ENCODE peak calls at places on chromosomes 4 and X, in eight cellular contexts. X is progenitor cell of endocrine pancreas, D is fibroblast of pulmonary artery, Y is endothelial cell of umbilical vein, C is mammary epithelial cell, E is HFFc6, A is heart right ventricle, N is AG09319. R is an unnamed sample.

GRCh38 chrX:118116308-118117068 is at the start of gene KLHL13:
- DNase-seq in X (peak), D (peak), Y (peak), C (peak), E (no peak), A (peak), N (no peak), R (no peak)

GRCh38 chrX:11952176-11952720 is 186.0 kb upstream of the FRMPD4 start:
- DNase-seq in X (no peak), D (peak), Y (no peak), C (no peak), E (no peak), A (peak), N (no peak), R (no peak)

GRCh38 chr4:173264245-173264959 is 69.8 kb downstream of the HMGB2 start:
- DNase-seq in X (no peak), D (peak), Y (peak), C (no peak), E (no peak), A (peak), N (peak), R (peak)

GRCh38 chr4:168790898-168791297 is 219.2 kb downstream of the CBR4 start:
- DNase-seq in X (no peak), D (no peak), Y (no peak), C (no peak), E (no peak), A (no peak), N (no peak), R (no peak)

GRCh38 chrX:71366674-71367256 is 608 bp downstream of the TAF1 start:
- DNase-seq in X (peak), D (peak), Y (peak), C (peak), E (no peak), A (peak), N (no peak), R (no peak)

GRCh38 chr4:177385576-177386320 is 56.5 kb downstream of the AGA start:
- DNase-seq in X (no peak), D (no peak), Y (no peak), C (no peak), E (no peak), A (no peak), N (peak), R (no peak)

GRCh38 chrX:7647826-7648225 is 195.1 kb upstream of the VCX start:
- DNase-seq in X (no peak), D (no peak), Y (no peak), C (no peak), E (no peak), A (no peak), N (no peak), R (no peak)

GRCh38 chr4:163109967-163110366 is 56.7 kb downstream of the NAF1 start:
- DNase-seq in X (no peak), D (no peak), Y (no peak), C (no peak), E (no peak), A (no peak), N (no peak), R (no peak)

GRCh38 chr4:124904723-124905390 is 192.3 kb upstream of the ANKRD50 start:
- DNase-seq in X (no peak), D (no peak), Y (peak), C (no peak), E (no peak), A (no peak), N (no peak), R (no peak)

GRCh38 chr4:180058731-180059215 is 2184.4 kb upstream of the TENM3 start:
- DNase-seq in X (peak), D (peak), Y (no peak), C (peak), E (no peak), A (peak), N (peak), R (no peak)

GRCh38 chrX:150162141-150162540 is 201.0 kb upstream of the MAMLD1 start:
- DNase-seq in X (no peak), D (no peak), Y (no peak), C (peak), E (peak), A (no peak), N (no peak), R (no peak)

DNA sequence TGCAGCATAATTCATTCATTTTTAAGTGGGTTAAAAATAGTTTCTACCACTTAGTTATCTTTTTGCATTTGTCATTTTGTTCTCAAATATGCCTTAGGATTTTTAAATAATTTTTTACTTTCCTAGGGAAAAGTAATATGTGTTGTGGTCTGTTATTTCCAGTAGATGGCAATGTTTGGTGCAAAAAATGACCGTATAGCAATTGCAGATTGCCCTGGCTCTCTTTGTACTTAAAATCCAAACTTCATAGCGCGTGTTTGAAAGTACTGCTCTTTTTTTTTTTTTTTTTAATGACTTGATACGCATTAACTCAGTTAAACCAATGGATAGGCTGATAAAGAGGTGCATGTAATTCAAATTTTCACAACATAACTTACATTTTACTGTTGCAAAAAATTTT is 74.4 kb upstream of the RBMX start:
- DNase-seq in X (no peak), D (peak), Y (peak), C (peak), E (peak), A (no peak), N (peak), R (no peak)
- TF ChIP-seq CTCF in X (peak), D (peak), Y (peak), C (peak), E (peak), A (no peak), N (peak), R (peak)

GRCh38 chrX:115912372-115912897 is 258.1 kb upstream of the AGTR2 start:
- DNase-seq in X (no peak), D (no peak), Y (no peak), C (no peak), E (no peak), A (no peak), N (no peak), R (no peak)
- TF ChIP-seq CTCF in X (peak), D (peak), Y (no peak), C (peak), E (no peak), A (no peak), N (peak), R (no peak)

GRCh38 chr4:40838742-40839141 is 89.0 kb downstream of the NSUN7 start:
- DNase-seq in X (no peak), D (no peak), Y (no peak), C (no peak), E (no peak), A (no peak), N (no peak), R (no peak)
- TF ChIP-seq CTCF in X (peak), D (peak), Y (no peak), C (no peak), E (peak), A (no peak), N (no peak), R (peak)

GRCh38 chrX:48852857-48853256 is 17.4 kb upstream of the PCSK1N start:
- DNase-seq in X (no peak), D (no peak), Y (no peak), C (no peak), E (no peak), A (no peak), N (no peak), R (no peak)

DNA sequence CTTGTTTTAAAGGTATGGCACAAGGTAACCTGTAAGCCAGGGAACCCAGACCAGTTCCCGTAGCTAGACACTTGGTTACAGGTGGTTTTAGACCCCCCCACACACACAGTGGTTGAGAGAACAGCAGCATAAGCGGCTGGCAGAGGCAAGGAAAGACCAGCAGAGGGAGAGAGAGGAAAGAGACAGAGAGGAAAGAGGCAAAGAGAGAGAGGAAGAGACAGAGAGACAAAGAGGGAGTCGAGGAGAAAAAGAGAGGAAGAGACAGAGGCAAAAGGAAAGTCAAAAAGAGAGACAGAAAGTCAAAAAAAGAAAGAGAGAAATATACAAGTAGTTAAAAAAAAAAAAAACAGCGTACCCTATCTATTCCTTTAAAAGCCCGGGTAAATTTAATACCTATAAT is 19.5 kb upstream of the PCSK1N start:
- DNase-seq in X (no peak), D (peak), Y (no peak), C (peak), E (no peak), A (no peak), N (no peak), R (no peak)
- TF ChIP-seq CTCF in X (peak), D (peak), Y (peak), C (peak), E (peak), A (no peak), N (peak), R (peak)

GRCh38 chrX:53674581-53674980 is 11.9 kb downstream of the HUWE1 start:
- DNase-seq in X (no peak), D (peak), Y (no peak), C (no peak), E (no peak), A (no peak), N (no peak), R (no peak)

GRCh38 chrX:53683556-53684414 is 2.7 kb downstream of the HUWE1 start:
- DNase-seq in X (peak), D (peak), Y (peak), C (peak), E (peak), A (peak), N (peak), R (peak)

GRCh38 chrX:53682885-53683555 is 3.5 kb downstream of the HUWE1 start:
- DNase-seq in X (no peak), D (peak), Y (peak), C (peak), E (peak), A (peak), N (no peak), R (no peak)

GRCh38 chrX:53681661-53682060 is 4.9 kb downstream of the HUWE1 start:
- DNase-seq in X (no peak), D (peak), Y (no peak), C (peak), E (no peak), A (no peak), N (no peak), R (no peak)

DNA sequence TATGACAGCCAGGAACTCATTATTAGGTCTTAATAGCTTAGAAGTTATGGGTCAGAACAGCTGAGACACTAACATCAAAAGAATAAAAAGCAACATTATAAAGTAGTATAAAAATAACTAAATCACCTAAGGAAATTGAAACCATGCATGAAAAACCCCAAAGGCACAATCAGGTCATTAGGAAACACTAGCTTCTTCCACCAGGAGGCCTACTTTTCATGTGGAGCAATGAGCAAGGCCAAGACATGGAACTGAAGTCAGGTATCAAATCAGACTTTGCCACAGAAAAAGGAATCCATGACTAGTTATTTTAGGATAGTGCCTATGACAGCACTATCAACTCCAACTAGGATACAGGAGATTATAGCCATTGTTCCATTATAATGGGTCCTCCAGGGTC is 7.9 kb downstream of the HUWE1 start:
- DNase-seq in X (no peak), D (no peak), Y (no peak), C (no peak), E (no peak), A (no peak), N (no peak), R (no peak)
- TF ChIP-seq CTCF in X (peak), D (peak), Y (peak), C (peak), E (peak), A (no peak), N (no peak), R (peak)

R was measured in AG04450.